ENCODE peak calls at places on chromosomes 12 and 14, in four cellular contexts. U is gastrocnemius medialis; H is thoracic aorta; G is effector memory CD4-positive, alpha-beta T cell. A is an unnamed sample.

GRCh38 chr12:111687255-111687654 is 1.4 kb downstream of the ACAD10 start:
- DNase-seq in G (no peak), H (no peak), U (no peak), A (no peak)

GRCh38 chr12:108305520-108305919 is 33.6 kb downstream of the CMKLR1 start:
- DNase-seq in G (no peak), U (peak; percentile 82), H (peak; percentile 87), A (no peak)

GRCh38 chr14:54387328-54387727 is 9.5 kb upstream of the CDKN3 start:
- DNase-seq in G (no peak), U (no peak), H (no peak), A (no peak)

GRCh38 chr12:60211244-60211643 is 615.4 kb downstream of the SLC16A7 start:
- DNase-seq in H (no peak), U (no peak), G (no peak), A (no peak)

GRCh38 chr14:102205560-102205959 is 65.9 kb downstream of the WDR20 start:
- DNase-seq in G (no peak), U (no peak), H (no peak), A (no peak)

GRCh38 chr14:77339407-77339806 is 18.6 kb downstream of the GSTZ1 start:
- DNase-seq in G (no peak), U (no peak), H (no peak), A (no peak)

GRCh38 chr14:64117671-64118402 is 176.3 kb downstream of the ESR2 start:
- DNase-seq in G (no peak), U (peak; percentile 90), H (peak; percentile 61), A (no peak)

GRCh38 chr12:43696154-43696553 is 62.4 kb downstream of the PUS7L start:
- DNase-seq in G (no peak), H (no peak), U (no peak), A (no peak)

GRCh38 chr12:106107566-106107965 is 31.2 kb downstream of the NUAK1 start:
- DNase-seq in G (no peak), U (no peak), H (no peak), A (no peak)

GRCh38 chr14:75141967-75142366 is 15.1 kb upstream of the NEK9 start:
- DNase-seq in G (peak; percentile 9), H (no peak), U (no peak), A (no peak)

GRCh38 chr12:93824514-93825500 is 147.6 kb downstream of the CRADD start:
- DNase-seq in H (no peak), G (no peak), U (no peak), A (no peak)

GRCh38 chr14:103693514-103693913 is 21.7 kb downstream of the XRCC3 start:
- DNase-seq in G (no peak), H (no peak), U (peak; percentile 71), A (no peak)

GRCh38 chr12:113445544-113446176 is 23.5 kb downstream of the SDSL start:
- DNase-seq in G (no peak), H (no peak), U (no peak), A (no peak)

GRCh38 chr12:3726455-3726854 is 26.5 kb downstream of the CRACR2A start:
- DNase-seq in H (no peak), U (no peak), G (no peak), A (no peak)

GRCh38 chr14:51939727-51940126 is 49.6 kb upstream of the RTRAF start:
- DNase-seq in H (no peak), G (no peak), U (no peak), A (no peak)

GRCh38 chr14:99899578-99900178 is 106.5 kb downstream of the EML1 start:
- DNase-seq in G (no peak), H (no peak), U (no peak), A (no peak)

GRCh38 chr12:93145086-93145485 is 216.0 kb upstream of the EEA1 start:
- DNase-seq in H (no peak), G (no peak), U (no peak), A (no peak)

DNA sequence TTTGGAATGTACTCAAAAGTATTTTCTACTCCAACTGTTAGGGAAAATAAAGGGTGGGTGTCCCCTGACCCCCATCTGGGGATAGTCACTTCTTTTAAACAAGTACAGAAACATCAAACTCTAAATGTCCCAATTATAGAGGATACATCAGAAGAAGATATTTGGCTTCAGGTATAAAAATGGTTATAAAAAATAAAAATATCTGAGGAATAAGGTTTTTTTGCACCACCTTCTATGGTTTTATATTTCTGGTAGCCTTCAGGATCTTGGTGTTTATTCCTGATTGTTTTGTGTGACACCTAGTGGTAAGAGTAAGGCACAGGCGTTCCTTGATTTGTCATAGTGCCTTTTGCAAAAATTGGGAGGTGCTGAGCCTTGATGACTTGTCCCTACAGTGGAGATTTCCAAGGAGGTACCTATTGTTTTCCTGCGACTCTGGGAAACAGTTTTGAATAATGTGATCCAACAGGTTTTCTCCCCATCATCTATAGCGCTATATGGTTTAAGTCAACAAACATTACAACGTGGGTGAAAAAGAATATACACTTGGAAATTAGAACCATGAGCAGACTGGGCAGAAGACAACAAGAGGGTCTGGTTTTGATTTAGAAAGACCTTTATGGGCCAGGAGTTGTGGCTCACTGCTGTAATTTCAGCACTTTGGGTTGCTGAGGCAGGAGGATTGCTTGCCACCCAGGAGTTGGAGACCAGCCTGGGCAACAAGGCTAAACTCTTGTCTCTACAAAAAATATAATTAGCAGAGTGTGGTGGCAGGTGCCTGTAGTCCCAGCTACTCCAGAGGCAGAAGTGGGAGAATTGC is 2.5 kb upstream of the NFKBIA start:
- DNase-seq in U (peak; percentile 45), G (no peak), H (no peak), A (no peak)
- H3K4me3 ChIP-seq in U (no peak overlapping the region), G (no peak overlapping the region), H (no peak overlapping the region), A (no peak overlapping the region)

GRCh38 chr12:40107803-40108620 is 2.1 kb upstream of the SLC2A13 start:
- DNase-seq in H (no peak), U (no peak), G (no peak), A (no peak)
- H3K4me3 ChIP-seq in H (peak overlapping the region; percentile 92), U (no peak overlapping the region), G (peak overlapping the region; percentile 78), A (peak overlapping the region; percentile 93)

GRCh38 chr12:10131101-10131632 is 1.2 kb upstream of the CLEC7A start:
- DNase-seq in U (no peak), H (no peak), G (no peak), A (no peak)

GRCh38 chr12:10128687-10129086 is 1.3 kb downstream of the CLEC7A start:
- DNase-seq in H (no peak), U (no peak), G (no peak), A (no peak)

GRCh38 chr12:10132971-10133370 is 3.0 kb upstream of the CLEC7A start:
- DNase-seq in H (no peak), U (no peak), G (no peak), A (no peak)

GRCh38 chr12:10126401-10126800 is 3.6 kb downstream of the CLEC7A start:
- DNase-seq in U (no peak), H (no peak), G (no peak), A (no peak)

GRCh38 chr12:10130042-10130441 is at the start of gene CLEC7A:
- DNase-seq in G (no peak), U (no peak), H (no peak), A (no peak)
- H3K4me3 ChIP-seq in G (no peak within 1 kb of the TSS), U (no peak within 1 kb of the TSS), H (peak within 1 kb of the TSS; percentile 57), A (peak within 1 kb of the TSS; percentile 33)

GRCh38 chr14:67429651-67430205 is 17.8 kb upstream of the PLEK2 start:
- DNase-seq in U (no peak), H (no peak), G (no peak), A (no peak)
- H3K4me3 ChIP-seq in U (no peak overlapping the region), H (no peak overlapping the region), G (no peak overlapping the region), A (no peak overlapping the region)

GRCh38 chr12:70556179-70556869 is 80.9 kb downstream of the PTPRB start:
- DNase-seq in H (no peak), G (no peak), U (no peak), A (no peak)
- H3K4me3 ChIP-seq in H (no peak overlapping the region), G (no peak overlapping the region), U (no peak overlapping the region), A (no peak overlapping the region)